ENCODE peak calls at places on chromosomes 13 and 19, in nine cellular contexts. Z is astrocyte, D is MM.1S, P is PC-3, I is GM23338, R is A673, Q is H1, J is keratinocyte, T is neural progenitor cell. L is an unnamed sample.

GRCh38 chr13:36531746-36532486 is 99.6 kb downstream of the CCNA1 start:
- DNase-seq in P (peak), J (no peak), D (no peak), R (peak), I (no peak), T (no peak), Z (peak), Q (no peak), L (no peak)

GRCh38 chr13:53112522-53112921 is 83.9 kb downstream of the OLFM4 start:
- DNase-seq in R (no peak), I (no peak), J (no peak), P (no peak), T (no peak), Q (no peak), D (no peak), Z (no peak), L (no peak)

GRCh38 chr19:16778796-16779411 is 50.3 kb upstream of the SIN3B start:
- DNase-seq in Z (peak), T (peak), Q (peak), D (peak), I (peak), P (peak), J (no peak), R (peak), L (peak)

GRCh38 chr13:53439439-53440225 is 411.0 kb downstream of the OLFM4 start:
- DNase-seq in Q (no peak), Z (no peak), R (no peak), D (no peak), I (no peak), J (no peak), T (no peak), P (no peak), L (no peak)

GRCh38 chr19:39539165-39539518 is 819 bp downstream of the EID2 start:
- DNase-seq in Q (no peak), T (peak), Z (peak), D (no peak), I (peak), R (no peak), J (no peak), P (peak), L (no peak)

GRCh38 chr13:91546865-91547264 is 148.4 kb downstream of the GPC5 start:
- DNase-seq in J (no peak), I (no peak), T (no peak), R (no peak), D (no peak), P (no peak), Z (no peak), Q (no peak), L (no peak)

GRCh38 chr19:51743405-51743804 is 8.3 kb downstream of the FPR1 start:
- DNase-seq in R (no peak), T (no peak), D (no peak), Q (no peak), P (no peak), Z (no peak), I (no peak), J (no peak), L (peak)

GRCh38 chr19:13839938-13840750 is 36.8 kb upstream of the NANOS3 start:
- DNase-seq in P (peak), D (no peak), R (no peak), Z (no peak), Q (no peak), J (no peak), I (no peak), T (no peak), L (peak)

GRCh38 chr13:57631607-57632275 is at the start of gene PCDH17:
- DNase-seq in Q (peak), R (peak), P (no peak), T (peak), D (peak), I (peak), J (no peak), Z (peak), L (peak)

GRCh38 chr13:33334831-33335230 is 49.3 kb upstream of the STARD13 start:
- DNase-seq in P (no peak), J (no peak), T (no peak), D (no peak), I (no peak), R (no peak), Q (no peak), Z (no peak), L (no peak)

GRCh38 chr13:36796052-36796451 is 23.0 kb upstream of the RFXAP start:
- DNase-seq in P (no peak), T (no peak), R (no peak), D (no peak), Z (no peak), I (peak), Q (no peak), J (no peak), L (no peak)

GRCh38 chr13:24652346-24652745 is 27.9 kb upstream of the ATP12A start:
- DNase-seq in I (no peak), J (no peak), Z (no peak), T (no peak), P (no peak), R (no peak), Q (no peak), D (no peak), L (no peak)

GRCh38 chr13:46386996-46387851 is at the start of gene RUBCNL:
- DNase-seq in T (peak), Z (no peak), I (peak), D (peak), R (peak), P (peak), J (peak), Q (peak), L (peak)
- TF ChIP-seq EZH2 in T (peak), Z (peak), I (peak), D (no peak), R (no peak), P (no peak), J (no peak), Q (no peak), L (no peak)

GRCh38 chr13:40552895-40553294 is 113.5 kb downstream of the FOXO1 start:
- DNase-seq in D (no peak), J (no peak), Z (no peak), R (no peak), P (no peak), T (no peak), Q (no peak), I (no peak), L (no peak)
- TF ChIP-seq EZH2 in D (no peak), J (no peak), Z (no peak), R (no peak), P (no peak), T (no peak), Q (no peak), I (no peak), L (no peak)

GRCh38 chr13:77698211-77699058 is 948 bp downstream of the SLAIN1 start:
- DNase-seq in D (peak), I (peak), T (peak), Q (peak), Z (no peak), J (no peak), R (peak), P (peak), L (peak)
- TF ChIP-seq EZH2 in D (no peak), I (no peak), T (no peak), Q (no peak), Z (peak), J (peak), R (no peak), P (no peak), L (no peak)

GRCh38 chr19:18789883-18790565 is 1.1 kb downstream of the COMP start:
- DNase-seq in Q (peak), I (peak), P (no peak), R (peak), J (no peak), T (peak), Z (no peak), D (no peak), L (peak)

GRCh38 chr19:18790566-18791314 is at the start of gene COMP:
- DNase-seq in P (no peak), D (no peak), I (peak), R (no peak), T (peak), Z (no peak), J (no peak), Q (peak), L (peak)

GRCh38 chr19:18791315-18791678 is 192 bp upstream of the COMP start:
- DNase-seq in J (no peak), R (no peak), D (no peak), P (no peak), Z (no peak), Q (no peak), T (no peak), I (no peak), L (no peak)

GRCh38 chr19:18789422-18789832 is 1.7 kb downstream of the COMP start:
- DNase-seq in I (no peak), T (no peak), Q (no peak), P (no peak), R (no peak), J (no peak), D (no peak), Z (no peak), L (no peak)

GRCh38 chr19:18788782-18789421 is 2.2 kb downstream of the COMP start:
- DNase-seq in Z (no peak), J (no peak), P (no peak), T (no peak), I (peak), Q (no peak), D (no peak), R (no peak), L (no peak)
- TF ChIP-seq EZH2 in Z (peak), J (peak), P (no peak), T (peak), I (peak), Q (peak), D (no peak), R (no peak), L (no peak)

DNA sequence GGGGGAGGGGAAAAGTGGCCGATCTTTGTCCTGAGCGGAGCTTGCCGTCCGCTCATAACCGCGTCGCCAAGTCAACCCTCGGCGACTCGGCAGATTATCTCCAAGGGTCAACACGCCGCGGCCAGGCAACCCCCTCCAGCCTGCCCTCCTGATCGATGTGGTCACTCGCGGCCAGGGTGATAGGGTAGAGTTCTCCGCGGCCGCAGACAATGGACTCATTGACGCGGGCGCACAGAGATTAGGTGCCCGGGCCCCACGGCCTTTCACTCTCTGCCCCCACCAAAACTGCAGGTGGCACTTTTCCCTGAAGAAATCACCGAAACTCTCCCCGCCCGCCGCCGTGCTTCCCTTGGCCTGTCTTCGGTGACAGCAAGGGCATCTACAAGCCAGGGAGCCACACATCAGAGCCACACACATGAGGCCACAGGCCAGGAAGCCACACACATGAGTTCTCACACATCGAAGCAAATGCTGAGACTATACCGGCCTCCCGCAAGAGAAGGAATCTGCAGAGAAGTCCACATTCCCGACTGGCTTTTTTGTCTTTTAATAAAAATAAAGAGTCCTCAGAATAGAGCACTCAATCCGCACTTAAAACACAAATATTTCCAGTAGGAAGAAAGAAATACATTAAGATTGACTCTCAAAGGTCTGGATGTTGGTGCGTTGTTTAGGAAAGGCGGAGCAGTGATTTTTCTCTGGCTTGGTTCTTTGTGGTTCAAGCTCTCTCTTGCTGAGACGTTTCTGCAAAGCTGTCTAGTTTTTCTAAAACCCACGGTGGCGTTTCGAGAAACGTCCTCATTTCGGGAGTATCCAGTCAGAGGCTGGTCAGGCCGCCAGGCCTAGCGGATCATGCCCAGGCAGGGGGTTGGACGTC is 1.5 kb upstream of the PDX1 start:
- DNase-seq in R (no peak), D (no peak), P (no peak), Q (peak), T (peak), I (peak), J (no peak), Z (no peak), L (no peak)
- TF ChIP-seq EZH2 in R (peak), D (no peak), P (no peak), Q (peak), T (peak), I (peak), J (peak), Z (peak), L (no peak)

GRCh38 chr13:99995104-99995502 is 13.5 kb downstream of the ZIC2 start:
- DNase-seq in D (no peak), J (no peak), P (no peak), I (no peak), T (no peak), Z (no peak), Q (no peak), R (no peak), L (no peak)
- TF ChIP-seq EZH2 in D (no peak), J (peak), P (no peak), I (no peak), T (no peak), Z (no peak), Q (no peak), R (no peak), L (no peak)

DNA sequence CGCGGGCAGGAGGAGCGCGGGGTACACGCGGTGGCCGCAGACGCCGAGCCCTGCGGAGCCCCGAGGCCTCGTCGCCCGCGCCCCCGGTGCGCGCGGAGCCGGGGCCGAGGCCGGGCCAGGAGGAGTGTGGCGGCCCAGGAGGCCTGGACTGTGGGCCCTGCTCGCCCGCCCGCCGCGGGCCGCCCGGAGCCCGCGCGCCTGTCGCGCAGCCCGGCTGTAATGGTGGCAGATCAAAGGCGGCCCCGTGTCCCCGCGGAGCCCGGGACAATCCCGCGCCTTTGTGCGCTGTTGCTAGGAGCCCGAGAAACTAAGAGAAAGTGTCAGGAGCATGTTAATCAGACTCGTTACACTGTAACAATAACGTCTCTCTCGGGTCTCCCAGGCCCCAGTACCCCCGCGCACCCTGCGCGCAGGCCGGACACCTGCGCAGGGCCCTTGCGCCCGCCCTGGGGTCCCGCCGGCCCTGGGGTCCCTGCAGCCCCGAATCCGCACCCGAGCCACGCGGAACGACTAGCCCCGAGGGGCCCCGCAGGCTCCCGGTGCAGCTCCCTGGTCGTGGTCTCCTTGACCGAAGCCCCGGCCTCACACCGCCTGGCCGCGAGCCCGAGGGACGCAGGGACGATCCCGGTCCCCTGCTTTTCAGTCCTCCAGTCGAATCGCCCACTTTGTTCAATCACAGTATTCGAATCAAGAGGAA is 75.4 kb downstream of the ZIC5 start:
- DNase-seq in R (no peak), P (no peak), Q (peak), J (no peak), I (peak), D (no peak), Z (no peak), T (peak), L (no peak)
- TF ChIP-seq EZH2 in R (no peak), P (no peak), Q (no peak), J (no peak), I (no peak), D (no peak), Z (peak), T (no peak), L (no peak)

GRCh38 chr19:6711078-6711361 is 9.4 kb downstream of the C3 start:
- DNase-seq in I (no peak), D (no peak), P (no peak), R (no peak), Q (no peak), J (no peak), T (no peak), Z (no peak), L (no peak)

GRCh38 chr19:6712231-6712630 is 8.2 kb downstream of the C3 start:
- DNase-seq in P (no peak), I (no peak), D (no peak), Q (no peak), J (no peak), R (no peak), Z (no peak), T (no peak), L (no peak)

GRCh38 chr19:6711605-6712004 is 8.8 kb downstream of the C3 start:
- DNase-seq in R (no peak), Q (no peak), D (no peak), J (no peak), I (no peak), T (no peak), P (no peak), Z (no peak), L (no peak)

GRCh38 chr19:6709549-6709948 is 10.9 kb downstream of the C3 start:
- DNase-seq in I (no peak), T (no peak), Z (no peak), Q (no peak), P (no peak), D (no peak), R (no peak), J (no peak), L (no peak)

DNA sequence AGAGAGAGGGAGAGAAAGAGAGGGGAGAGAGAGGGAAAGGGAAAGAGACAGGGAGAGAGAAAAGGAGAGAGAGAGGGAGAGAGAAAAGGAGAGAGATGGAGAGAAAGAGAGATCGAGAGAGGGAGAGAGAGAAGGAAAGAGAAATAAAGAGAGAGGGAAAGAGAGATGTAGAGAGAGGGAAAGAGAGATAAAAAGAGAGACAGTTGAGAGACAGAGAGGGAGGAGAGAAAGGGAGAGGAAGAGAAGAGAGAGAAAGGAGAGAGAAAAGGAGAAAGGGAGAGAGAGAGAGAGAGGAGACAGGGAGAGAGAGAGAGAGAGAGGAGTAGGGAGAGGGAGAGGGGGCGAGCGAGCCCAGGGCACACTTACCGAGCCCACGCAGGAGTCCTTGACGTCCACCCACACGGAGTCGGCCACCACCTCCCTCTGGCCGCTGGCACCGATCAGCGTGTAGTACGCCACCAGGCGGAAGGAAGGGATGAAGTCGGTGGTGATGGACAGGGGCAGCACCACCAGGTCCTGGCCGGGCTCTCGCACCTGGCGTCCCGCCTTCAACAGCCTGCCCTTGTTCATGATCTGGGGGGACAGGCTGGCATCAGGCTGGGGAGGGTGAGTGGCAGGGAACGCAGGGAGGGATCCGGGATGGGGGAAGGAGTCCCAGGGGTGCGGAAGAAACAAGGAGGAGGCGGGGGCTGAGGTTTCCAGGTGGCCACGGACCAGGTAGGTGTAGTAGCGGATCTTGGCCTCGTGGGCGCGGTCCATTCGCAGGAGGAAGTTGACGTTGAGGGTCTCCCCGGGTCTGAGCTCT is 10.0 kb downstream of the C3 start:
- DNase-seq in Q (peak), J (no peak), Z (no peak), T (peak), I (peak), D (no peak), R (no peak), P (peak), L (no peak)
- TF ChIP-seq EZH2 in Q (no peak), J (no peak), Z (no peak), T (peak), I (no peak), D (no peak), R (no peak), P (no peak), L (no peak)

DNA sequence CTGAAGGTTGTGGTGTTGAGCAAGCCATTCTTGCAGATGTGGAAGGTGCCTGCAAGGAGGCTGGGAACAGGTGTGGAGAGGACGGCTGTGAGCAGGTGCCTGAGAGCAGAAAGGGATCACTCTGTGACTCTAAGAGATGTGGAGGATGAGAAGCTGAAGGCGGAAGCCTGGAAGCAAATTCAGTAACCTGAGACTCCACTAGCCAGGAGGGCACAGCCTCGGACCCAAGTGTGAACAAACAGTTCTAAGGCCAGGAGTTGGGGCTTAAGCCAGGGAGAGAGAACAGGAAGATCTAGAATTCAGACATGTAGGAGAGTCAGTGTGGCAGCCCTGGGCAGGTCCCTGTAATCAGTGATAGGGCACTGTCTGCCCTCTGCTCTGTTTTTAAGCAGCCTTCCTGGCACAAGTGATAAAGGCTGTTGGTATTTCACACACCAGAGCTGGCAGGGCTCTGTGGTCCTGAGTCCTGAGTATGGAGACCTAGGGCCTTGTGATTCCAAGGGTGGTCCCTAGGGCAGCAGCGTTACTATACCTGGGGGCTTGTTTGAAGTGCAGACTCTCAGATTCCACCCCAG is 131.3 kb downstream of the SLC7A1 start:
- DNase-seq in I (no peak), T (no peak), J (no peak), Q (no peak), P (no peak), Z (no peak), D (no peak), R (no peak), L (no peak)
- TF ChIP-seq EZH2 in I (no peak), T (no peak), J (no peak), Q (no peak), P (no peak), Z (no peak), D (no peak), R (no peak), L (no peak)

DNA sequence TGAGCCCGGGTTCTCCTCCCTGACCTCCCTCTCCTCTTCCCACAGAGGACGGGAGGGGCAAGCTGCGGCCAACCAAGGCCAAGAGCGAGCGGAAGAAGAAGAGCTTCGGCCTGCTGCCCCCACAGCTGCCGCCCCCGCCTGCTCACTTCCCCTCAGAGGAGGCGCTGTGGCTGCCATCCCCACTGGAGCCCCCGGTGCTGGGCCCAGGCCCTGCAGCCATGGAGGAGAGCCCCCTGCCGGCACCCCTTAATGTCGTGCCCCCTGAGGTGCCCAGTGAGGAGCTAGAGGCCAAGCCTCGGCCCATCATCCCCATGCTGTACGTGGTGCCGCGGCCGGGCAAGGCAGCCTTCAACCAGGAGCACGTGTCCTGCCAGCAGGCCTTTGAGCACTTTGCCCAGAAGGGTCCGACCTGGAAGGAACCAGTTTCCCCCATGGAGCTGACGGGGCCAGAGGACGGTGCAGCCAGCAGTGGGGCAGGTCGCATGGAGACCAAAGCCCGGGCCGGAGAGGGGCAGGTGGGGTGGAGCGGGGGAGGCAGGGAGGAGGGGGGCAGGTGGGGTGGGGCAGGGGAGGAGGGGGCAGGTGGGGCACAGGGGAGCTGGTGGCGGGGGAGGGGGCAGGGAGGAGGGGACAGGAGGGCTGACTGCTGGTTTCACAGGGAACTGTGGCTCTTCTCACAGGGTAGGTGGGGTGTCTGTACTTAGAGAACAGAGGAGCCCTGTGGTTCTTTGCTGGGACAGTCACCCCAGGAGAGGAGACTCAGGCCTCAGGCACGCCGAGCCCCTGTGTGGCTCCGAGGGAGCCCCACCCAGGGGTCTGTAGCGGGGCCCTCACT is 162.3 kb downstream of the KDM4B start:
- DNase-seq in D (no peak), I (peak), J (no peak), R (no peak), T (no peak), Q (no peak), Z (no peak), P (no peak), L (no peak)
- TF ChIP-seq EZH2 in D (no peak), I (no peak), J (no peak), R (no peak), T (no peak), Q (no peak), Z (no peak), P (no peak), L (no peak)